ENCODE peak calls at places on chromosomes 2 and 18, in nine cellular contexts. One of them, this sample, is unnamed. For H3K4me1 and H3K27me3, the result is how much of the 10 kb centered on the place peaks cover.

GRCh38 chr2:138373993-138374408 is 127.6 kb upstream of the SPOPL start:
- ATAC-seq in body of pancreas: peak
- ATAC-seq in upper lobe of right lung: peak
- ATAC-seq in lung: no peak
- ATAC-seq in upper lobe of left lung: no peak
- ATAC-seq in GM23338: no peak
- ATAC-seq in left lung: peak
- ATAC-seq in RWPE2: peak
- ATAC-seq in HCT116: peak
- ATAC-seq in this sample: no peak

GRCh38 chr18:36387296-36387695 is 89.8 kb downstream of the FHOD3 start:
- ATAC-seq in body of pancreas: no peak
- ATAC-seq in upper lobe of right lung: no peak
- ATAC-seq in lung: no peak
- ATAC-seq in upper lobe of left lung: no peak
- ATAC-seq in GM23338: no peak
- ATAC-seq in left lung: no peak
- ATAC-seq in RWPE2: no peak
- ATAC-seq in HCT116: no peak
- ATAC-seq in this sample: no peak

GRCh38 chr2:162079514-162079913 is 5.5 kb upstream of the DPP4 start:
- ATAC-seq in body of pancreas: no peak
- ATAC-seq in upper lobe of right lung: no peak
- ATAC-seq in lung: no peak
- ATAC-seq in upper lobe of left lung: no peak
- ATAC-seq in GM23338: no peak
- ATAC-seq in left lung: no peak
- ATAC-seq in RWPE2: no peak
- ATAC-seq in HCT116: no peak
- ATAC-seq in this sample: no peak

GRCh38 chr2:112688086-112688880 is 32.5 kb upstream of the NT5DC4 start:
- ATAC-seq in body of pancreas: no peak
- ATAC-seq in upper lobe of right lung: no peak
- ATAC-seq in lung: no peak
- ATAC-seq in upper lobe of left lung: no peak
- ATAC-seq in GM23338: no peak
- ATAC-seq in left lung: no peak
- ATAC-seq in RWPE2: no peak
- ATAC-seq in HCT116: no peak
- ATAC-seq in this sample: no peak

GRCh38 chr2:159101755-159102489 is 133.5 kb downstream of the TANC1 start:
- ATAC-seq in body of pancreas: no peak
- ATAC-seq in upper lobe of right lung: peak
- ATAC-seq in lung: no peak
- ATAC-seq in upper lobe of left lung: no peak
- ATAC-seq in GM23338: no peak
- ATAC-seq in left lung: peak
- ATAC-seq in RWPE2: no peak
- ATAC-seq in HCT116: no peak
- ATAC-seq in this sample: no peak

GRCh38 chr2:150080115-150080514 is 407.4 kb downstream of the RND3 start:
- ATAC-seq in body of pancreas: no peak
- ATAC-seq in upper lobe of right lung: no peak
- ATAC-seq in lung: no peak
- ATAC-seq in upper lobe of left lung: no peak
- ATAC-seq in GM23338: no peak
- ATAC-seq in left lung: no peak
- ATAC-seq in RWPE2: no peak
- ATAC-seq in HCT116: no peak
- ATAC-seq in this sample: no peak

GRCh38 chr2:13006829-13007715 is 290.3 kb downstream of the TRIB2 start:
- ATAC-seq in body of pancreas: peak
- ATAC-seq in upper lobe of right lung: peak
- ATAC-seq in lung: peak
- ATAC-seq in upper lobe of left lung: peak
- ATAC-seq in GM23338: peak
- ATAC-seq in left lung: peak
- ATAC-seq in RWPE2: peak
- ATAC-seq in HCT116: peak
- ATAC-seq in this sample: peak

GRCh38 chr18:9475643-9476580 is 599 bp downstream of the RALBP1 start:
- ATAC-seq in body of pancreas: no peak
- ATAC-seq in upper lobe of right lung: no peak
- ATAC-seq in lung: peak
- ATAC-seq in upper lobe of left lung: peak
- ATAC-seq in GM23338: peak
- ATAC-seq in left lung: no peak
- ATAC-seq in RWPE2: no peak
- ATAC-seq in HCT116: peak
- ATAC-seq in this sample: no peak

GRCh38 chr18:2009957-2010697 is 561.2 kb downstream of the METTL4 start:
- ATAC-seq in body of pancreas: no peak
- ATAC-seq in upper lobe of right lung: no peak
- ATAC-seq in lung: no peak
- ATAC-seq in upper lobe of left lung: peak
- ATAC-seq in GM23338: no peak
- ATAC-seq in left lung: no peak
- ATAC-seq in RWPE2: no peak
- ATAC-seq in HCT116: no peak
- ATAC-seq in this sample: peak

GRCh38 chr2:163878718-163879117 is 142.9 kb upstream of the FIGN start:
- ATAC-seq in body of pancreas: peak
- ATAC-seq in upper lobe of right lung: peak
- ATAC-seq in lung: no peak
- ATAC-seq in upper lobe of left lung: no peak
- ATAC-seq in GM23338: peak
- ATAC-seq in left lung: peak
- ATAC-seq in RWPE2: no peak
- ATAC-seq in HCT116: peak
- ATAC-seq in this sample: no peak

GRCh38 chr2:46816846-46817726 is 98.5 kb downstream of the MCFD2 start:
- ATAC-seq in body of pancreas: no peak
- ATAC-seq in upper lobe of right lung: no peak
- ATAC-seq in lung: no peak
- ATAC-seq in upper lobe of left lung: no peak
- ATAC-seq in GM23338: no peak
- ATAC-seq in left lung: no peak
- ATAC-seq in RWPE2: no peak
- ATAC-seq in HCT116: no peak
- ATAC-seq in this sample: no peak

GRCh38 chr2:223166215-223166493 is 114.2 kb downstream of the KCNE4 start:
- ATAC-seq in body of pancreas: no peak
- ATAC-seq in upper lobe of right lung: no peak
- ATAC-seq in lung: no peak
- ATAC-seq in upper lobe of left lung: no peak
- ATAC-seq in GM23338: no peak
- ATAC-seq in left lung: no peak
- ATAC-seq in RWPE2: no peak
- ATAC-seq in HCT116: no peak
- ATAC-seq in this sample: no peak

GRCh38 chr2:237701859-237702370 is 74.5 kb downstream of the LRRFIP1 start:
- ATAC-seq in body of pancreas: no peak
- ATAC-seq in upper lobe of right lung: no peak
- ATAC-seq in lung: no peak
- ATAC-seq in upper lobe of left lung: no peak
- ATAC-seq in GM23338: no peak
- ATAC-seq in left lung: no peak
- ATAC-seq in RWPE2: no peak
- ATAC-seq in HCT116: no peak
- ATAC-seq in this sample: no peak
- H3K4me1 ChIP-seq in body of pancreas: half or more
- H3K4me1 ChIP-seq in upper lobe of right lung: half or more
- H3K4me1 ChIP-seq in lung: half or more
- H3K4me1 ChIP-seq in upper lobe of left lung: half or more
- H3K4me1 ChIP-seq in GM23338: half or more
- H3K4me1 ChIP-seq in left lung: half or more
- H3K4me1 ChIP-seq in RWPE2: half or more
- H3K4me1 ChIP-seq in HCT116: under half
- H3K4me1 ChIP-seq in this sample: half or more

DNA sequence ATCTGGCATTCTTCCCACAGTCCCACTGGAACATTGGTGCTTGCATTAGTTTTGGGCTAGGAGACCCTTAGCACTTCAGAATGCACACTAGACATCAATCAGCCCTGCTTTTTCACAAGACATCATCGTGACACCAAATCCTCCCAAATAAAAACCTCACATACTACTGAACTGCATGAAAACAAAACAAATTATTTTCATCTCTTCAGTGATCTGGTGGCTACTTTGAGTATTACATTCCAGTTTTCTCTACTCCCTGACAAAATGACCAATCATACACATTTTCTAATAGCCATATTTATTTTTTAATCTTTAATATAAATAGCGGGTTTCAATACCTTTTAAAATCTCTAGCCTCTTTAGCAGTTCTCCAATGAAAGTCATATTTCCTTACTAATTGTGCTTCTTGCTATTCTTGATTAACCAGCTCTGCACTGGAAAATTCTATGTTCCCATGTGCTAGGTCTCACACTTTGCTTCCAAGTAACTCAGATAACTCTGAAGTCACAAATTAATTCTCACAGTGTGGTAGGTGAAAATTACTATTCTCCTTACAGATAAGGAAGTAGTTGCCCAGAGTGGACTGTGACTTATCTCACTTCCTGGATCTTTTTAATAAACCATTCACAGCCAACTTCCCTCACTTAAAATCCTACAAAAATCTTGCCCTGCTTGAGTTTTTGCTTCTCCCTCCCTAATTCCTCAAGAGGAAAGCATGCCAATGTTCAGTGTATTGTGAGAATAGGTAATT is 82.5 kb upstream of the EPB41L3 start:
- ATAC-seq in body of pancreas: no peak
- ATAC-seq in upper lobe of right lung: no peak
- ATAC-seq in lung: no peak
- ATAC-seq in upper lobe of left lung: no peak
- ATAC-seq in GM23338: no peak
- ATAC-seq in left lung: no peak
- ATAC-seq in RWPE2: no peak
- ATAC-seq in HCT116: no peak
- ATAC-seq in this sample: no peak
- H3K27me3 ChIP-seq in body of pancreas: under half
- H3K27me3 ChIP-seq in upper lobe of right lung: under half
- H3K27me3 ChIP-seq in lung: under half
- H3K27me3 ChIP-seq in upper lobe of left lung: under half
- H3K27me3 ChIP-seq in GM23338: half or more
- H3K27me3 ChIP-seq in left lung: half or more
- H3K27me3 ChIP-seq in RWPE2: half or more
- H3K27me3 ChIP-seq in HCT116: under half
- H3K27me3 ChIP-seq in this sample: half or more

GRCh38 chr2:169945515-169945914 is 118.3 kb downstream of the UBR3 start:
- ATAC-seq in body of pancreas: no peak
- ATAC-seq in upper lobe of right lung: no peak
- ATAC-seq in lung: no peak
- ATAC-seq in upper lobe of left lung: no peak
- ATAC-seq in GM23338: no peak
- ATAC-seq in left lung: no peak
- ATAC-seq in RWPE2: no peak
- ATAC-seq in HCT116: no peak
- ATAC-seq in this sample: no peak
- H3K4me1 ChIP-seq in body of pancreas: under half
- H3K4me1 ChIP-seq in upper lobe of right lung: under half
- H3K4me1 ChIP-seq in lung: under half
- H3K4me1 ChIP-seq in upper lobe of left lung: under half
- H3K4me1 ChIP-seq in GM23338: under half
- H3K4me1 ChIP-seq in left lung: under half
- H3K4me1 ChIP-seq in RWPE2: under half
- H3K4me1 ChIP-seq in HCT116: under half
- H3K4me1 ChIP-seq in this sample: under half

GRCh38 chr2:204389122-204389521 is 156.2 kb upstream of the PARD3B start:
- ATAC-seq in body of pancreas: no peak
- ATAC-seq in upper lobe of right lung: no peak
- ATAC-seq in lung: no peak
- ATAC-seq in upper lobe of left lung: no peak
- ATAC-seq in GM23338: peak
- ATAC-seq in left lung: no peak
- ATAC-seq in RWPE2: no peak
- ATAC-seq in HCT116: no peak
- ATAC-seq in this sample: no peak
- H3K27me3 ChIP-seq in body of pancreas: under half
- H3K27me3 ChIP-seq in upper lobe of right lung: under half
- H3K27me3 ChIP-seq in lung: under half
- H3K27me3 ChIP-seq in upper lobe of left lung: under half
- H3K27me3 ChIP-seq in GM23338: under half
- H3K27me3 ChIP-seq in left lung: under half
- H3K27me3 ChIP-seq in RWPE2: under half
- H3K27me3 ChIP-seq in HCT116: under half
- H3K27me3 ChIP-seq in this sample: under half

DNA sequence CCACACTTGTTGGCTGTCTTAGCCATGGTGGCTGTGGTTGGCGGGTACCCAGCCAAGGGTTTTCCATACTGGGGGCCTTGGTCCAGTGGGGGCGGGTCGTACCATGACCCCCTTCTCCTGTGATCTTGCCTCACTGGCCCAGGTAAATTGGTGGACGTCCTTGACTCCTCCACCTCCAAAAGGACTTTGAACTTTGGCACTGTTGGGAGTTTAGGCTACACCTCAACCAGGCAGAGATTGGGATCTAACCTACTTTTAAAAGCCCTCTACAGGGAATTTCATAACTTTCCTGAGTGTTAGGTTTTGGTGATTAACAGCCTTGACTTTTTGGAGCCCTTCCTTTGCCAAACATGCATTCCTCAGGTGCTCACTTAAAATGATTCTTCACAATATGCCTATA is 106.7 kb downstream of the NEDD4L start:
- ATAC-seq in body of pancreas: no peak
- ATAC-seq in upper lobe of right lung: no peak
- ATAC-seq in lung: no peak
- ATAC-seq in upper lobe of left lung: no peak
- ATAC-seq in GM23338: no peak
- ATAC-seq in left lung: no peak
- ATAC-seq in RWPE2: no peak
- ATAC-seq in HCT116: no peak
- ATAC-seq in this sample: no peak
- H3K4me1 ChIP-seq in body of pancreas: under half
- H3K4me1 ChIP-seq in upper lobe of right lung: under half
- H3K4me1 ChIP-seq in lung: under half
- H3K4me1 ChIP-seq in upper lobe of left lung: under half
- H3K4me1 ChIP-seq in GM23338: under half
- H3K4me1 ChIP-seq in left lung: under half
- H3K4me1 ChIP-seq in RWPE2: under half
- H3K4me1 ChIP-seq in HCT116: under half
- H3K4me1 ChIP-seq in this sample: under half